ENCODE peak calls at places on chromosome 2, in eight cellular contexts. A is GM23338, N is HepG2, E is HCT116, I is SK-N-SH, R is K562, O is Panc1, T is GM12878. B is an unnamed sample.
A peak's percentile ranks its signal among the peaks of the same experiment; 100 is the strongest.

GRCh38 chr2:183456177-183456576 is 331.9 kb downstream of the NUP35 start:
- DNase-seq in A (no peak), N (no peak), E (no peak), I (no peak), R (no peak), O (no peak), T (no peak), B (no peak)

GRCh38 chr2:235812185-235812670 is 318.4 kb downstream of the AGAP1 start:
- DNase-seq in A (no peak), N (no peak), E (no peak), I (no peak), R (no peak), O (no peak), T (no peak), B (no peak)

GRCh38 chr2:196959291-196959690 is 32.8 kb upstream of the PGAP1 start:
- DNase-seq in A (no peak), N (no peak), E (no peak), I (no peak), R (no peak), O (no peak), T (no peak), B (no peak)

GRCh38 chr2:71863338-71863737 is 284.3 kb downstream of the CYP26B1 start:
- DNase-seq in A (no peak), N (no peak), E (no peak), I (no peak), R (no peak), O (no peak), T (no peak), B (no peak)

GRCh38 chr2:122191331-122191730 is 435.9 kb downstream of the TSN start:
- DNase-seq in A (peak; percentile 88), N (peak; percentile 41), E (peak; percentile 2), I (peak; percentile 55), R (peak; percentile 51), O (peak; percentile 7), T (no peak), B (peak; percentile 59)

GRCh38 chr2:54497738-54498680 is 41.9 kb downstream of the SPTBN1 start:
- DNase-seq in A (peak; percentile 68), N (peak; percentile 70), E (no peak), I (no peak), R (peak; percentile 21), O (no peak), T (no peak), B (no peak)

GRCh38 chr2:20533993-20534591 is 87.2 kb downstream of the RHOB start:
- DNase-seq in A (no peak), N (no peak), E (no peak), I (no peak), R (no peak), O (no peak), T (no peak), B (no peak)

GRCh38 chr2:48512586-48512985 is 17.4 kb upstream of the STON1 start:
- DNase-seq in A (no peak), N (no peak), E (no peak), I (no peak), R (no peak), O (no peak), T (no peak), B (no peak)

GRCh38 chr2:228602277-228602676 is 420.8 kb upstream of the SPHKAP start:
- DNase-seq in A (no peak), N (no peak), E (no peak), I (no peak), R (no peak), O (no peak), T (no peak), B (no peak)

GRCh38 chr2:169716938-169717690 is 16.5 kb upstream of the KLHL23 start:
- DNase-seq in A (no peak), N (peak; percentile 95), E (no peak), I (peak; percentile 46), R (no peak), O (no peak), T (no peak), B (no peak)

GRCh38 chr2:205947621-205948495 is 138.1 kb downstream of the INO80D start:
- DNase-seq in A (peak; percentile 86), N (peak; percentile 68), E (peak; percentile 33), I (peak; percentile 79), R (peak; percentile 50), O (no peak), T (no peak), B (peak; percentile 42)

GRCh38 chr2:39803839-39804238 is 24.8 kb upstream of the THUMPD2 start:
- DNase-seq in A (no peak), N (no peak), E (no peak), I (no peak), R (no peak), O (no peak), T (no peak), B (no peak)

GRCh38 chr2:172545408-172546075 is 10.3 kb upstream of the PDK1 start:
- DNase-seq in A (no peak), N (no peak), E (no peak), I (no peak), R (no peak), O (no peak), T (no peak), B (no peak)

GRCh38 chr2:226618544-226618874 is 181.1 kb downstream of the IRS1 start:
- DNase-seq in A (no peak), N (no peak), E (no peak), I (no peak), R (no peak), O (no peak), T (no peak), B (no peak)

GRCh38 chr2:152523091-152523490 is 188.1 kb downstream of the FMNL2 start:
- DNase-seq in A (no peak), N (no peak), E (no peak), I (no peak), R (no peak), O (no peak), T (no peak), B (no peak)

GRCh38 chr2:231661422-231662027 is 46.8 kb upstream of the PTMA start:
- DNase-seq in A (no peak), N (no peak), E (no peak), I (no peak), R (no peak), O (no peak), T (no peak), B (no peak)

GRCh38 chr2:99771691-99772333 is 282.0 kb upstream of the REV1 start:
- DNase-seq in A (no peak), N (no peak), E (no peak), I (no peak), R (peak; percentile 56), O (no peak), T (no peak), B (no peak)

GRCh38 chr2:74646829-74647482 is 1.2 kb downstream of the M1AP start:
- DNase-seq in A (peak; percentile 14), N (no peak), E (no peak), I (no peak), R (no peak), O (no peak), T (no peak), B (no peak)

DNA sequence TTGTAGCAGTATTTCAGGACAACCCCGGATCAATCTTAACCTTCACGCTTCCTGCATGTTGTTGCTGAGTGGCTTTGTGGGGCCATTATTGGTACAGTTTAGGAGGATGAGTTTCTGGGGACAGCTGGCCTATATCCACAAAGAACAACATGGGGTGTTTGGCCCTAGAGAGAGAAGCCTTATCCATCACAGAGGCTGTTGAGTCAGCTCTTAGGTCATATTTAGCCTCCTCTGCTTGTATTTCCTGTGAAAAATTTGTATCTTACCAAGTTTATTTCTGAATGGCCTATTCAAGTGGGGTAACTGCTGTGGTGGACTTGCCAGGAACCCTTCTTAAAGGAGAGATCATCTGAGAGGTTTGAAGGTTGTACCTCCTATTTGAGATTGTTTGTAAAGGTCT is 77.6 kb downstream of the MAP4K4 start:
- DNase-seq in A (no peak), N (no peak), E (no peak), I (no peak), R (no peak), O (no peak), T (no peak), B (no peak)
- H3K4me3 ChIP-seq in A (no peak overlapping the region), N (no peak overlapping the region), E (no peak overlapping the region), I (no peak overlapping the region), R (no peak overlapping the region), O (no peak overlapping the region), T (no peak overlapping the region), B (no peak overlapping the region)

DNA sequence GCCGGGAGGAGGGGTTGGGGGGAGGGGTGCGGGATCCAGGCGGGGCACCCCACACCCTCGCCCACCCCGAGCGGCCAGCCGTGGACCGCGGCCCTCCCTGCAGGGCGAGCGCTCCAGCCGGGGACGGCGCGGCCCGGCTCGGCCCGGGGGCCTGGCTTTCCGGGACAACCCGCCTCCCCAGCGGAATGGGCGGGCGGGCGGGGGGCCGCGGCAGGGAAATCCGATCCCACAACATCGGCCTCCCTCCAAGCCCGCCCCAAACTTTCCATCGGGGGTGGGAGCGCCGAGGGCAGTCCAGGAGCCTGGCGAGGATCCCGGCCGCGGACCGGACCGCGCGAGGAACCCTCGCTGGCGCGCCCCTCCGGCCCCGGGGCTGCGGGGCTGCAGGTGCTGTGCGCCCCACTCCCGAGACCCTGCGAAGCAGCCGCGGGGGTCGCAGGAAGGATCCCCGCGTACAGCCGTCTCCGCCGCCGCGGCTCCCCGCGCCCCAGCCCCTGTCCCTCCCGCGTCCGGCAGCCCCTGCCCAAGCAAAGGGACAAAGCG is 528 bp downstream of the SEMA4C start:
- DNase-seq in A (peak; percentile 67), N (peak; percentile 48), E (peak; percentile 19), I (peak; percentile 85), R (no peak), O (no peak), T (no peak), B (no peak)
- TF ChIP-seq POLR2AphosphoS5 in A (no peak), N (no peak), E (peak; percentile 18), I (no peak), R (no peak), O (no peak), T (no peak), B (no peak)

GRCh38 chr2:41729800-41730364 is 317.9 kb upstream of the PKDCC start:
- DNase-seq in A (peak; percentile 28), N (no peak), E (no peak), I (no peak), R (no peak), O (no peak), T (no peak), B (no peak)
- TF ChIP-seq REST in A (no peak), N (no peak), E (no peak), I (no peak), R (no peak), O (no peak), T (no peak), B (no peak)

DNA sequence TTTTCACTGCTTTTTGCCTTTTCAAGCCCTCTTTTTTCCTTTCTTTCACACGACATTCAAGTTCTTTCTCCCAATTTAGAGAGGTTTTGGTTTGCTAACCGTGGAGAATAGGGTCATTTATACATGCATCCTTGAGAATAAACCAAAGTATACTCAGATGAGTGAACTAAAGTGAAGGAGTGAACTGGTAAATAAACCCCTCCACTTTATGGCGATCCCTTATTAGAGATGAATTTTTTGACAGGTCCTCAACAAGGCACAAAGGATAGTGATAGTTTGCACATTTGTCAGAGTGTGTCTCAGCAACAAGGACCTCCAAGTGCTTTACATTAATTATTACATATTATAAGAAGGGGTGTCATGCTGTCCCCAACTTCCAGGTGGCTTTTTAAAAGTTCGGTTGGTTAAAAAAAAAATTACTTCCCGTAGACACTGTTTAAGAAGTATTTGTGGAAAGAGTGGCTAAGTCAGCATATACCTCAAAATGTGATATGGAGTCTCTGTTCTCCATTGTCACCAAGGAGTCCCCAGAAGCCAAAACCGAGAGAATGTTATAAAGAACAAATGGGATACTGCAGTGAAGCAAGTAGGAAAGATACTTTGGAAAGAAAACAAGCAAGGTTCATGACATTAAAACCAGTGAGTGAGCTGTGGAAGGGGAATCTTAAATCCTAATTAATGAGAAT is 1.7 kb upstream of the SLC40A1 start:
- DNase-seq in A (no peak), N (no peak), E (no peak), I (no peak), R (peak; percentile 12), O (no peak), T (no peak), B (no peak)
- H3K4me3 ChIP-seq in A (peak overlapping the region; percentile 86), N (peak overlapping the region; percentile 77), E (no peak overlapping the region), I (no peak overlapping the region), R (peak overlapping the region; percentile 53), O (no peak overlapping the region), T (no peak overlapping the region), B (no peak overlapping the region)

B was measured in HL-60.